ENCODE peak calls at places on chromosomes 1 and 21, in five cellular contexts. Z is H1, B is K562, H is HepG2, E is HCT116. L is an unnamed sample. For H3K4me1, the result is how much of the 10 kb centered on the place peaks cover.

GRCh38 chr1:27598288-27598687 is 5.7 kb downstream of the AHDC1 start:
- DNase-seq in Z (no peak), H (no peak), B (no peak), E (no peak), L (no peak)

GRCh38 chr1:182299728-182300581 is 91.6 kb downstream of the GLUL start:
- DNase-seq in Z (no peak), H (peak), E (no peak), B (peak), L (no peak)

GRCh38 chr1:239053269-239053668 is 333.1 kb upstream of the CHRM3 start:
- DNase-seq in E (no peak), H (no peak), B (no peak), Z (no peak), L (no peak)

GRCh38 chr1:150567341-150567716 is 12.1 kb downstream of the MCL1 start:
- DNase-seq in H (no peak), B (no peak), E (no peak), Z (no peak), L (no peak)

GRCh38 chr21:41210405-41211040 is 42.6 kb downstream of the BACE2 start:
- DNase-seq in H (no peak), E (no peak), B (no peak), Z (no peak), L (no peak)

GRCh38 chr1:109767596-109768334 is 4.0 kb upstream of the EPS8L3 start:
- DNase-seq in Z (no peak), H (no peak), E (no peak), B (no peak), L (no peak)

GRCh38 chr1:43822040-43822439 is 111.6 kb upstream of the ARTN start:
- DNase-seq in H (no peak), E (peak), B (no peak), Z (no peak), L (peak)

GRCh38 chr1:209222826-209223225 is 360.7 kb upstream of the CAMK1G start:
- DNase-seq in B (no peak), Z (no peak), E (no peak), H (no peak), L (no peak)

GRCh38 chr1:149979245-149979971 is 31.1 kb downstream of the OTUD7B start:
- DNase-seq in H (no peak), B (no peak), E (no peak), Z (no peak), L (no peak)

GRCh38 chr1:231683439-231684165 is 57.0 kb downstream of the DISC1 start:
- DNase-seq in B (no peak), E (no peak), Z (no peak), H (no peak), L (no peak)

GRCh38 chr1:173206816-173207595 is at the start of gene TNFSF4:
- DNase-seq in H (no peak), B (no peak), Z (no peak), E (no peak), L (no peak)

GRCh38 chr1:76038306-76039004 is 36.1 kb upstream of the ST6GALNAC3 start:
- DNase-seq in E (no peak), Z (no peak), B (no peak), H (no peak), L (no peak)

GRCh38 chr21:35528109-35529042 is 479.3 kb upstream of the RUNX1 start:
- DNase-seq in Z (no peak), E (no peak), H (no peak), B (no peak), L (no peak)

GRCh38 chr1:2322593-2323295 is 68.6 kb downstream of the MORN1 start:
- DNase-seq in Z (no peak), B (no peak), H (no peak), E (no peak), L (no peak)

GRCh38 chr1:87252406-87252805 is 76.3 kb upstream of the LMO4 start:
- DNase-seq in H (no peak), Z (no peak), B (no peak), E (no peak), L (no peak)

GRCh38 chr1:202952818-202953217 is 5.3 kb downstream of the ADIPOR1 start:
- DNase-seq in Z (no peak), B (no peak), H (no peak), E (no peak), L (no peak)

GRCh38 chr1:6185151-6185550 is 5.0 kb upstream of the CHD5 start:
- DNase-seq in B (no peak), Z (no peak), H (no peak), E (no peak), L (no peak)

GRCh38 chr21:41816583-41817165 is 49.8 kb upstream of the RIPK4 start:
- DNase-seq in B (peak), Z (peak), E (no peak), H (peak), L (peak)

GRCh38 chr1:231679109-231679508 is 52.5 kb downstream of the DISC1 start:
- DNase-seq in Z (no peak), B (no peak), E (no peak), H (no peak), L (no peak)

GRCh38 chr1:226730064-226730463 is 9.0 kb downstream of the ITPKB start:
- DNase-seq in B (no peak), E (no peak), H (no peak), Z (no peak), L (no peak)

GRCh38 chr1:117897551-117897950 is 31.9 kb downstream of the GDAP2 start:
- DNase-seq in E (no peak), H (no peak), B (no peak), Z (no peak), L (no peak)

GRCh38 chr1:225937048-225937968 is 3.7 kb downstream of the LEFTY2 start:
- DNase-seq in Z (no peak), B (no peak), E (no peak), H (no peak), L (no peak)

GRCh38 chr21:37294674-37295073 is 27.5 kb upstream of the VPS26C start:
- DNase-seq in B (no peak), Z (no peak), H (no peak), E (no peak), L (no peak)

GRCh38 chr1:40646385-40646784 is 19.1 kb downstream of the RIMS3 start:
- DNase-seq in Z (no peak), E (peak), B (no peak), H (peak), L (no peak)
- TF ChIP-seq ZNF274 in Z (no peak), E (no peak), B (no peak), H (no peak), L (no peak)

GRCh38 chr1:10668241-10668761 is 128.1 kb downstream of the CASZ1 start:
- DNase-seq in E (no peak), H (peak), Z (no peak), B (no peak), L (no peak)
- TF ChIP-seq YY1 in E (no peak), H (no peak), Z (no peak), B (no peak), L (no peak)

DNA sequence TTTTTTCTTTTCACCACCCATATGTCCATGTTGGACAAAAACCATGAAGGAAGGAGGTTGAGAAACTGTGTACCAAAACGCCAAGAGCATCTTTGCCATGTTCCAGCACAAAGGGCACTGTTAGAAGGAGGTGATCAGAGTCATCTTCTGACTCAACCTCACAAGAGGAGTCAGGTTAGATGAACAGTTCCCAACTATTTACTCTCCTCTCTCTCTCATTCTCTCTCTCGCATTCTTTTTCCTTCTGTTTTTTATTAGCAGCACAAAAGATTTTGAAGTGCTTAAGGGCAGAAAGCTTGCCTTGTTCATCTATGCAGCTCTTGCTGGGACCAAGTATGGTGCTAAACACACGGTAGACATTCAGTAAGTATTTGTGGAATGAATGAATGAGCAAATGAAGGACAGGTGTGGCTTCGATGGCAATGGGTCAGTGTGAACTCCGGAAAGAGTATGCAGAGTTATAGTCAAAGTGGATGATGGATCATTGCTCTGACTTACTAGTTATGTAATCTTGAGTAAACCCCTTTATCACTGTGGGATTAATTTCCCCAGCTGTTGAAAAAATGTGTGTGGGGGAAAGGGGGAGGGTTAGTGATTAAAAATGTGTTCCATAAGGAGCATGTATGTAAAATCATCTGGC is 33.9 kb downstream of the DDR2 start:
- DNase-seq in B (no peak), H (no peak), Z (no peak), E (no peak), L (no peak)
- H3K4me1 ChIP-seq in B (under half), H (under half), Z (under half), E (under half), L (under half)

GRCh38 chr21:28338906-28339305 is 653.8 kb downstream of the LTN1 start:
- DNase-seq in B (no peak), H (no peak), Z (no peak), E (no peak), L (no peak)

GRCh38 chr21:28334407-28334806 is 658.3 kb downstream of the LTN1 start:
- DNase-seq in H (no peak), Z (no peak), E (no peak), B (no peak), L (no peak)

GRCh38 chr21:28337319-28337718 is 655.4 kb downstream of the LTN1 start:
- DNase-seq in H (peak), E (no peak), Z (no peak), B (no peak), L (peak)

GRCh38 chr21:28333455-28334108 is 659.1 kb downstream of the LTN1 start:
- DNase-seq in B (no peak), H (peak), Z (no peak), E (no peak), L (no peak)

GRCh38 chr21:28336299-28336698 is 656.4 kb downstream of the LTN1 start:
- DNase-seq in Z (no peak), E (no peak), H (peak), B (no peak), L (peak)
- TF ChIP-seq ZNF274 in Z (no peak), E (no peak), H (no peak), B (no peak), L (no peak)

DNA sequence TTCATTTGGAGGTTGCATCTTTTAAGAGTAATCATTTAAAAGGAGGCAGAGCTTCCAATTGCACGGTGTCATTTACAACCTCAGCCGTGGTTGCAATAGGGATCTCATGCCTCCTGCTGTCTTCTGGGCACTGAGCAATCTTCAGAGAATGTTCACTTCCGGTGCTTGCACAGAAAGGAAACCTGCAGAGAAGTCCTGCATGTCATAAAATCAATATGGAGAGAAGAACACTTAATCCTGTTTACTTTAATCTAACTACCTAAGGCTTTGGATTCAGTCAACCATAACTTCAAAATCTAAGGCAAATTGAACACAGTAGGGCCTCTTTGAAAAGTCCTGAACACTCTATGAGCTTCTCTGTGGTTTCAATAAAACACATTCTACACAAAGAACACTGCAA is 11.3 kb upstream of the MAP10 start:
- DNase-seq in H (no peak), E (peak), Z (no peak), B (no peak), L (no peak)
- TF ChIP-seq YY1 in H (no peak), E (no peak), Z (no peak), B (no peak), L (no peak)

L was measured in NT2/D1.